ENCODE peak calls at places on chromosome 1, in ten cellular contexts. H is pancreas, W is kidney tubule cell, J is RCC 7860, F is thoracic aorta, V is AG09309, Z is nucleus accumbens, E is progenitor cell of endocrine pancreas, T is WERI-Rb-1, I is Daoy. R is an unnamed sample.

GRCh38 chr1:176241385-176242015 is 34.4 kb upstream of the COP1 start:
- DNase-seq in Z (no peak), J (peak), W (peak), I (peak), F (no peak), V (peak), E (no peak), T (no peak), H (no peak), R (peak)

GRCh38 chr1:88462481-88463261 is 221.4 kb upstream of the PKN2 start:
- DNase-seq in W (peak), E (peak), J (no peak), H (no peak), T (peak), I (peak), V (no peak), F (no peak), Z (peak), R (peak)

GRCh38 chr1:53370369-53370961 is 42.6 kb upstream of the LRP8 start:
- DNase-seq in F (no peak), H (no peak), J (no peak), W (no peak), Z (no peak), V (no peak), E (no peak), I (no peak), T (peak), R (no peak)

GRCh38 chr1:185567438-185567837 is 166.8 kb upstream of the HMCN1 start:
- DNase-seq in F (no peak), T (no peak), I (no peak), W (no peak), E (no peak), H (no peak), V (no peak), Z (no peak), J (no peak), R (no peak)

GRCh38 chr1:186865861-186866260 is 37.1 kb downstream of the PLA2G4A start:
- DNase-seq in T (no peak), J (no peak), H (no peak), W (no peak), E (no peak), I (peak), Z (no peak), V (no peak), F (no peak), R (peak)

GRCh38 chr1:206538086-206538781 is 30.9 kb downstream of the RASSF5 start:
- DNase-seq in I (no peak), T (no peak), H (no peak), E (no peak), V (no peak), J (no peak), F (no peak), Z (no peak), W (no peak), R (no peak)

GRCh38 chr1:231178970-231179369 is 17.1 kb downstream of the TRIM67 start:
- DNase-seq in Z (no peak), J (no peak), V (no peak), F (no peak), W (no peak), I (no peak), H (no peak), T (no peak), E (no peak), R (no peak)

GRCh38 chr1:27102707-27103468 is 52.0 kb downstream of the SLC9A1 start:
- DNase-seq in J (peak), W (peak), H (no peak), F (no peak), Z (peak), E (peak), T (peak), V (no peak), I (peak), R (peak)

GRCh38 chr1:83918688-83919285 is 80.1 kb downstream of the TTLL7 start:
- DNase-seq in E (no peak), I (no peak), F (no peak), W (no peak), V (no peak), T (no peak), Z (no peak), H (no peak), J (no peak), R (no peak)

GRCh38 chr1:97680460-97680859 is 240.4 kb downstream of the DPYD start:
- DNase-seq in I (peak), J (no peak), H (no peak), W (no peak), F (no peak), T (no peak), V (no peak), E (no peak), Z (no peak), R (no peak)

GRCh38 chr1:201990427-201990826 is 8.0 kb downstream of the RNPEP start:
- DNase-seq in J (no peak), Z (no peak), F (no peak), I (no peak), V (no peak), W (no peak), H (peak), E (no peak), T (no peak), R (no peak)

GRCh38 chr1:94058766-94059165 is 62.2 kb downstream of the ABCA4 start:
- DNase-seq in Z (no peak), W (no peak), V (no peak), J (no peak), I (no peak), F (no peak), E (no peak), T (no peak), H (no peak), R (no peak)

GRCh38 chr1:99171126-99171813 is 93.0 kb upstream of the PLPPR4 start:
- DNase-seq in I (no peak), E (no peak), F (no peak), Z (no peak), W (peak), T (no peak), H (no peak), V (no peak), J (no peak), R (no peak)

GRCh38 chr1:56803561-56804156 is 15.5 kb downstream of the FYB2 start:
- DNase-seq in J (no peak), H (no peak), V (no peak), E (no peak), Z (no peak), W (peak), F (no peak), T (peak), I (peak), R (peak)

GRCh38 chr1:99710994-99711393 is 55.4 kb downstream of the FRRS1 start:
- DNase-seq in I (no peak), F (no peak), Z (no peak), W (no peak), E (no peak), J (no peak), T (no peak), V (no peak), H (no peak), R (no peak)

GRCh38 chr1:188782220-188782841 is 1695.3 kb downstream of the BRINP3 start:
- DNase-seq in E (no peak), H (no peak), T (peak), F (no peak), Z (no peak), W (peak), J (peak), I (peak), V (no peak), R (peak)

GRCh38 chr1:154178856-154179811 is 12.8 kb downstream of the TPM3 start:
- DNase-seq in E (no peak), Z (no peak), J (no peak), V (no peak), H (peak), I (no peak), T (peak), F (no peak), W (no peak), R (peak)

GRCh38 chr1:56754713-56755505 is 64.3 kb downstream of the FYB2 start:
- DNase-seq in E (no peak), W (peak), I (no peak), Z (no peak), V (no peak), H (no peak), F (no peak), T (no peak), J (no peak), R (no peak)

GRCh38 chr1:213393860-213394259 is 342.8 kb downstream of the RPS6KC1 start:
- DNase-seq in I (no peak), E (no peak), H (no peak), J (no peak), T (peak), V (no peak), W (no peak), Z (no peak), F (no peak), R (no peak)

GRCh38 chr1:153602749-153603148 is 10.2 kb downstream of the S100A16 start:
- DNase-seq in H (no peak), J (no peak), W (no peak), I (no peak), Z (no peak), E (no peak), F (no peak), T (no peak), V (no peak), R (no peak)

GRCh38 chr1:27572679-27573426 is 31.1 kb downstream of the AHDC1 start:
- DNase-seq in H (no peak), I (peak), F (no peak), T (no peak), W (peak), V (no peak), E (no peak), J (no peak), Z (no peak), R (no peak)

GRCh38 chr1:29548091-29548490 is 311.8 kb downstream of the PTPRU start:
- DNase-seq in J (no peak), Z (no peak), F (no peak), T (no peak), W (no peak), H (no peak), V (no peak), I (no peak), E (no peak), R (no peak)

GRCh38 chr1:33578557-33579448 is 106.4 kb downstream of the ZSCAN20 start:
- DNase-seq in W (no peak), T (no peak), H (no peak), I (no peak), Z (no peak), F (no peak), E (no peak), J (no peak), V (no peak), R (no peak)

GRCh38 chr1:156677616-156678596 is 699 bp upstream of the NES start:
- DNase-seq in W (peak), J (peak), E (no peak), V (peak), I (peak), F (no peak), Z (peak), T (peak), H (peak), R (peak)

GRCh38 chr1:232599178-232600041 is 30.5 kb downstream of the SIPA1L2 start:
- DNase-seq in E (no peak), J (peak), Z (no peak), I (peak), W (peak), F (no peak), T (no peak), V (no peak), H (no peak), R (peak)